ENCODE peak calls at places on chromosomes 5 and 9, in five cellular contexts. N is tibial nerve, P is Peyer's patch, R is HCT116, Q is fibroblast of mammary gland. T is an unnamed sample.

GRCh38 chr9:123550797-123551196 is 194.8 kb downstream of the CRB2 start:
- DNase-seq in N (no peak), P (no peak), R (no peak), Q (no peak), T (no peak)

GRCh38 chr9:82489579-82489915 is 501.0 kb downstream of the SPATA31D1 start:
- DNase-seq in N (no peak), P (no peak), R (no peak), Q (peak), T (no peak)

GRCh38 chr5:74201334-74202081 is 439.0 kb downstream of the ENC1 start:
- DNase-seq in N (peak), P (peak), R (no peak), Q (peak), T (no peak)

GRCh38 chr9:137374131-137374845 is 48.7 kb downstream of the EXD3 start:
- DNase-seq in N (no peak), P (no peak), R (no peak), Q (no peak), T (no peak)

GRCh38 chr9:136960212-136960937 is 8.3 kb downstream of the LCN12 start:
- DNase-seq in N (no peak), P (peak), R (no peak), Q (no peak), T (no peak)

GRCh38 chr5:14321936-14322335 is 178.8 kb downstream of the TRIO start:
- DNase-seq in N (no peak), P (no peak), R (no peak), Q (peak), T (no peak)

GRCh38 chr9:135087489-135087791 is at the start of gene OLFM1:
- DNase-seq in N (peak), P (peak), R (peak), Q (peak), T (peak)

GRCh38 chr9:109755040-109755439 is 25.0 kb upstream of the PALM2AKAP2 start:
- DNase-seq in N (no peak), P (no peak), R (no peak), Q (no peak), T (no peak)

GRCh38 chr9:34510506-34511159 is 12.2 kb downstream of the ENHO start:
- DNase-seq in N (no peak), P (no peak), R (no peak), Q (no peak), T (no peak)

GRCh38 chr9:118577121-118577520 is 792.1 kb downstream of the BRINP1 start:
- DNase-seq in N (no peak), P (no peak), R (no peak), Q (peak), T (no peak)

GRCh38 chr9:104993291-104993963 is 65.5 kb upstream of the ABCA1 start:
- DNase-seq in N (peak), P (peak), R (no peak), Q (peak), T (peak)

GRCh38 chr5:165161204-165161603 is 1655.8 kb downstream of the MAT2B start:
- DNase-seq in N (no peak), P (no peak), R (no peak), Q (no peak), T (no peak)

GRCh38 chr5:89313804-89314588 is 431.0 kb upstream of the MEF2C start:
- DNase-seq in N (no peak), P (no peak), R (peak), Q (peak), T (no peak)

GRCh38 chr5:126847318-126848221 is 70.6 kb downstream of the LMNB1 start:
- DNase-seq in N (peak), P (no peak), R (no peak), Q (no peak), T (no peak)

GRCh38 chr5:4941957-4942830 is 197.9 kb upstream of the ADAMTS16 start:
- DNase-seq in N (no peak), P (no peak), R (no peak), Q (no peak), T (no peak)

GRCh38 chr5:78795757-78796156 is 147.2 kb upstream of the LHFPL2 start:
- DNase-seq in N (no peak), P (no peak), R (no peak), Q (peak), T (no peak)

GRCh38 chr5:152364899-152365298 is 40.2 kb downstream of the NMUR2 start:
- DNase-seq in N (no peak), P (no peak), R (no peak), Q (no peak), T (no peak)

GRCh38 chr9:107190031-107190935 is 92.8 kb upstream of the RAD23B start:
- DNase-seq in N (no peak), P (no peak), R (no peak), Q (peak), T (no peak)

GRCh38 chr9:38432922-38433510 is 8.8 kb upstream of the IGFBPL1 start:
- DNase-seq in N (no peak), P (no peak), R (peak), Q (peak), T (no peak)

GRCh38 chr9:26604076-26604662 is 288.4 kb downstream of the CAAP1 start:
- DNase-seq in N (no peak), P (no peak), R (no peak), Q (no peak), T (no peak)

GRCh38 chr9:130824079-130824478 is 11.0 kb upstream of the ABL1 start:
- DNase-seq in N (no peak), P (no peak), R (no peak), Q (no peak), T (no peak)

GRCh38 chr9:34737677-34738260 is 27.8 kb upstream of the CCL21 start:
- DNase-seq in N (no peak), P (no peak), R (no peak), Q (no peak), T (no peak)

GRCh38 chr5:43313854-43314457 is 744 bp upstream of the HMGCS1 start:
- DNase-seq in N (peak), P (no peak), R (no peak), Q (peak), T (no peak)

GRCh38 chr5:171720086-171720485 is 65.5 kb upstream of the SMIM23 start:
- DNase-seq in N (no peak), P (no peak), R (no peak), Q (no peak), T (peak)

GRCh38 chr9:79645110-79645509 is 73.3 kb downstream of the TLE4 start:
- DNase-seq in N (no peak), P (no peak), R (no peak), Q (no peak), T (no peak)

GRCh38 chr9:14170973-14171596 is 142.9 kb downstream of the NFIB start:
- DNase-seq in N (no peak), P (no peak), R (no peak), Q (peak), T (no peak)

GRCh38 chr5:80141147-80141671 is 106.1 kb downstream of the THBS4 start:
- DNase-seq in N (peak), P (peak), R (no peak), Q (peak), T (peak)

GRCh38 chr5:144800169-144800568 is 629.5 kb downstream of the KCTD16 start:
- DNase-seq in N (no peak), P (no peak), R (no peak), Q (no peak), T (no peak)

GRCh38 chr5:179268399-179268952 is 76.8 kb downstream of the ADAMTS2 start:
- DNase-seq in N (no peak), P (peak), R (no peak), Q (no peak), T (peak)

GRCh38 chr9:91176426-91176825 is 185.3 kb downstream of the AUH start:
- DNase-seq in N (no peak), P (no peak), R (no peak), Q (no peak), T (peak)

GRCh38 chr5:113971454-113971853 is 390.4 kb upstream of the KCNN2 start:
- DNase-seq in N (no peak), P (no peak), R (no peak), Q (no peak), T (no peak)

GRCh38 chr5:95959051-95959963 is 2.3 kb downstream of the ELL2 start:
- DNase-seq in N (no peak), P (no peak), R (no peak), Q (peak), T (no peak)

GRCh38 chr9:98516205-98516896 is 192.4 kb downstream of the GABBR2 start:
- DNase-seq in N (no peak), P (no peak), R (no peak), Q (no peak), T (no peak)
- H3K4me3 ChIP-seq in N (no peak), P (no peak), R (no peak), Q (no peak), T (no peak)

DNA sequence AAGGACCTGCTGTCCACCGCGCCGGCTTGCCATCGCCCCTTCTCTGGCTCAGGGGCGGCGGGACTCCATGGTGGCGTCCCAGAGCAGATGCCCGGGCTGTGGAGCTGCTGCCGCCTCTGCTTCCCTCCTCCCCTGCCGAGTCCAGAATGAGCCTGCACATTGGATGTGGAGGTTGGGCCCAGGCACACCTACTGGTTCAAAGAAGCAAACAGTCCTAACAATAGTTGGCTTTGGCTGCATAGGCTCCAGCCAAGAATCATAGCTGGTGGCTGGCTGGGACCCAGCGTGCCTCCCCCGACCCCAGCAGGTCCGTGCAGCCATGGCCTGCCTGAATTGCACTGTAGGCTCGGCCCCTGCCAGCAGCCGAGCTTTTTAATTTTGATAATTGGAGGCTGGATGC is 25.8 kb downstream of the ADAMTSL2 start:
- DNase-seq in N (no peak), P (no peak), R (no peak), Q (no peak), T (no peak)
- H3K4me3 ChIP-seq in N (no peak), P (no peak), R (no peak), Q (no peak), T (no peak)

GRCh38 chr9:89080193-89080592 is 88.9 kb downstream of the S1PR3 start:
- DNase-seq in N (peak), P (peak), R (no peak), Q (peak), T (no peak)
- H3K4me3 ChIP-seq in N (no peak), P (no peak), R (no peak), Q (no peak), T (no peak)

GRCh38 chr9:116156621-116157314 is 3.2 kb downstream of the PAPPA start:
- DNase-seq in N (peak), P (peak), R (no peak), Q (peak), T (peak)

GRCh38 chr9:116154334-116154975 is 864 bp downstream of the PAPPA start:
- DNase-seq in N (no peak), P (no peak), R (no peak), Q (no peak), T (no peak)

GRCh38 chr9:116155700-116156045 is 2.1 kb downstream of the PAPPA start:
- DNase-seq in N (no peak), P (no peak), R (no peak), Q (peak), T (no peak)

GRCh38 chr9:116153765-116154333 is at the start of gene PAPPA:
- DNase-seq in N (no peak), P (no peak), R (no peak), Q (no peak), T (no peak)

DNA sequence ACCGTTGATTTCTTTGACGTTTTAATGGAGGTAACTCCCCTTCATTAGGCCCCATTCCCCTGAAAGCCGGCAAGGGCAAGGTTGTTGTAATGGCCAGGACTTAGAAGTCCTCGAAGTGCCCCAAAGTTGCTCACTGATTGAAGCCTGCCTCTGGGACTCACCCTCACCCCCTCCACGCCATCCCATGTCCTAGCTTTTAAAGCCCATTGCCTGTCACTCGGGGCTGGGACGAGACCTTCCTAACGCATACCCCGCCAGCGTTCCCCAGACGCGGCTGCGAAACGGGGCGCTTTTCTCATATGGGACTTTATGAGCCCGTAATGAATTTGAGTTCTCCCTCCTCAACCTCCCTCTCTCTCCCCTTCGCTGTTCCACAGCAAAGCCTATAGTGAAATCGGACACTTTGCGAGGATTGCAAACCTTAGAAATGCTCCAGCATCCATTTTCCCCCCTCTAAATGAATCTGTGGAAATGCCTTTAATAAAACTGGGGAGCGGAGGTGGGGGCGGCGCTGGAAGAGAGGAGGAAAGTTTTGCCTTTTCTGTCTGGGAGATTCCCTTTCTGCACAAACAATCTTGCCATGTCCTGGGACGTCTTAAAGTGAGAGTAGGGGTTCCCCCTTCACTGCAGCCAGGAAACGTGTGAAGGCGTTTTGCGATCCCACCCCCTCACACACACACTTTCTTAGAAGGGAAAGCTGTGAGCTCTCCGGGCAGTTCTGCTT is 1.5 kb downstream of the PAPPA start:
- DNase-seq in N (no peak), P (no peak), R (no peak), Q (peak), T (no peak)
- H3K4me3 ChIP-seq in N (peak), P (peak), R (no peak), Q (peak), T (peak)

DNA sequence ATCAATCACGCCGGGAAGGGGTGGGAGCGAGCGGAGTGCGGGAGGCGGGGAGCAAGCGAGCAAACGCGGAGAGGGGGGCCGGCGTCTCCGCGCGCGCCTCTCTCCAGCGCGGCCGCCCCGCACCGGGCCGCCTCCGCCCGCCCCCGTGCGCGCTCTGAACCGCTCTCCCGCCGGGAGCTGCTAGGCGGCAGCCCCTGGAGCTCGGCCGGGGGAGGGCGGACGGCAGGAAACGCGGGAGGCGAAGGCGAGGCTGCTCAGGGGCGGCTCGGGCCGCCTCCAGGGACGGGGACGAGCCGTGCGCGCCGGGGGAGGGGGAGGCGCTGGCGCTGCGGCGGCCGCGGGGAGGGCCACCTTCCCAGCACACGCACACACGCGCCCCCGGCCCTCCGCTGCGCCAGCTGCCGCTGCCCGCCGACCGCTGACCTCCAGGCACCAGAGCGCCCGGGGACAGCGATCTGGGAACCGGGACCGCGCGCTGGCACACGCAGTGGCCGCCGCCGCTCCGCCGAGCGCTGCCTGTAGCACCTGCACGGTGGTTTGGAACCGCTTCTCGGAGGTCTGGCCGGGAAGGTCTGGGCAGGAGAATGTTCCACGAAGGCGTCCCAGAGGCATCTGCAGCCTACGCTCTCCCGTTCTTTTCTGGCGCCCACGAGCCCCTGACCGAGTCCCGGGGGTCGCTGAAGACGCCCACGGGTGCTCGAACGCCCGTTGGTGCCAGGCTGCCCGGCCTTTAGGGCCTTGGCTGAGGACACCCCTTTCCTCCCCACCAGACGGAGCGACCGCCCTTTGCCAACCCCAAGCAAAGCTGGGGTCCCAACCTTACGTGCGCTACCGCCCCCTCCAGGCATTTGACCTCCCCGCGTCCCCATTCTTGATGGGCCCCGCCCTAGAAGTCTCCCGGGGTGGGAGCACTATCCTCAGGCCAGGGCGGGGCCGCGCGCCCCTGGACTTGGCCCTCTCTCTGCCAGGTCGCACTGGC is at the start of gene GABBR2:
- DNase-seq in N (no peak), P (no peak), R (no peak), Q (no peak), T (no peak)
- H3K4me3 ChIP-seq in N (no peak), P (peak), R (no peak), Q (peak), T (peak)

GRCh38 chr5:23007762-23008161 is 154.6 kb upstream of the CDH12 start:
- DNase-seq in N (no peak), P (no peak), R (no peak), Q (no peak), T (no peak)
- H3K4me3 ChIP-seq in N (no peak), P (no peak), R (no peak), Q (no peak), T (no peak)

GRCh38 chr9:114501786-114502682 is 3.2 kb downstream of the WHRN start:
- DNase-seq in N (no peak), P (no peak), R (no peak), Q (peak), T (no peak)
- H3K4me3 ChIP-seq in N (no peak), P (no peak), R (no peak), Q (no peak), T (peak)

GRCh38 chr5:145853952-145854351 is 18.8 kb upstream of the PRELID2 start:
- DNase-seq in N (no peak), P (no peak), R (no peak), Q (no peak), T (no peak)
- H3K4me3 ChIP-seq in N (no peak), P (no peak), R (no peak), Q (no peak), T (no peak)